ENCODE peak calls at places on chromosomes 1 and 21, in eight cellular contexts. Y is A673, E is adrenal gland, K is fibroblast of lung, O is cardiac muscle cell, M is neural progenitor cell, C is hepatocyte, A is PC-3. V is an unnamed sample. For H3K27me3, the result is how much of the 10 kb centered on the place peaks cover.

GRCh38 chr1:112541299-112541698 is 32.5 kb downstream of the WNT2B start:
- DNase-seq in Y (no peak), E (no peak), K (no peak), O (no peak), M (no peak), C (no peak), A (no peak), V (no peak)

GRCh38 chr1:96973605-96974004 is 252.0 kb downstream of the PTBP2 start:
- DNase-seq in Y (peak), E (no peak), K (peak), O (peak), M (no peak), C (no peak), A (peak), V (peak)

GRCh38 chr1:212640223-212640885 is 31.8 kb downstream of the ATF3 start:
- DNase-seq in Y (no peak), E (no peak), K (no peak), O (no peak), M (no peak), C (no peak), A (no peak), V (no peak)

GRCh38 chr1:242523282-242523967 is 1.1 kb downstream of the PLD5 start:
- DNase-seq in Y (no peak), E (no peak), K (no peak), O (no peak), M (peak), C (no peak), A (no peak), V (no peak)

GRCh38 chr1:27428316-27429028 is 36.0 kb downstream of the GPR3 start:
- DNase-seq in Y (no peak), E (no peak), K (no peak), O (peak), M (no peak), C (peak), A (no peak), V (no peak)

GRCh38 chr1:153616144-153616884 is at the start of gene S100A14:
- DNase-seq in Y (no peak), E (no peak), K (no peak), O (no peak), M (no peak), C (peak), A (peak), V (peak)

GRCh38 chr1:47697616-47698335 is 259.9 kb downstream of the FOXD2 start:
- DNase-seq in Y (no peak), E (no peak), K (no peak), O (no peak), M (no peak), C (peak), A (no peak), V (no peak)

GRCh38 chr21:33029975-33030461 is 4.3 kb downstream of the OLIG2 start:
- DNase-seq in Y (no peak), E (no peak), K (no peak), O (no peak), M (no peak), C (no peak), A (no peak), V (no peak)

GRCh38 chr1:76336951-76337371 is 262.4 kb downstream of the ST6GALNAC3 start:
- DNase-seq in Y (peak), E (peak), K (peak), O (peak), M (peak), C (peak), A (no peak), V (no peak)

GRCh38 chr21:45538381-45539045 is 3.7 kb downstream of the SLC19A1 start:
- DNase-seq in Y (no peak), E (no peak), K (no peak), O (no peak), M (no peak), C (no peak), A (no peak), V (no peak)

GRCh38 chr1:246067432-246068021 is 439.6 kb downstream of the SMYD3 start:
- DNase-seq in Y (no peak), E (no peak), K (peak), O (peak), M (no peak), C (no peak), A (no peak), V (no peak)

GRCh38 chr1:207863893-207864535 is 46.9 kb downstream of the CD34 start:
- DNase-seq in Y (no peak), E (no peak), K (no peak), O (no peak), M (no peak), C (no peak), A (no peak), V (no peak)

DNA sequence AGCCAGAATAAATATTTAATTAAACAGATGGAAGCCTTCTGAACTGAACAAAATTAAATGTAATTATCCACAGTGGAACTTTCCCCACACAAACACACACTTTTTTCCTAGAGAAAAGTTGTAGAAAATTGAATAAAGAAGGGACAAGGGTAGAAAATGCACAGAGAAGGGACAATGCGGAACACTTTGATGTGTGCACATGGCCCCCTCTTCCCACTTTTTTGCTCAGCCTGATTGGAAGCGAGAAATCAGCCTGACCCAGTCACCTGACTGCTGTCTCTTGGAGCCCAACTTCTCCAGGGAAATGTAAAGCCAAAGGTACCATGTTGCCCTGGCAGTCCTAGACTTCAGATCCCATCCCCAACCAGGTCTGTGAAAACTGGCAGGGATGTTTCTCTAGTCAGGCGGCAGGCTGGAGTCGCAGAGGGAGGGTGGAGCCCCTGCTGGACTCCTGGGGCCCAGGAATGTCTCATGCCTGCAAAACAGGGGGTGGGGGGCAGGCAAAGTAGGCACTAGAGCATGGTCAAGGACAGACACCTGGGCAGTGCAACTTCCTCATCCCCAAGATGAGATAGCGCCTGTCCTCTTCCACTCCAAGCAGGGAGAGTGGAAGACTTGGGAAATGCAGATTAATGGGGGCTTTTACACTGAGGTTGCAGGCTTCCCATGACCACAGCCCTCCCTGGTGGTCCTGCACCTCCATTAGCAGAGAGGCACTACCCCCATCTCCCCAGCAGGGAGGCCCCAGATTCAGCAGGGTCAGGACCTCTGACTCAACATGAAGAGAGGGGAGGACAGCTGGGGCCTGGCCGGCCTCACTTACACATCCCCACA is 2.8 kb downstream of the CERS2 start:
- DNase-seq in Y (no peak), E (peak), K (no peak), O (no peak), M (peak), C (peak), A (no peak), V (no peak)
- H3K4me3 ChIP-seq in Y (peak), E (no peak), K (peak), O (peak), M (peak), C (peak), A (peak), V (no peak)

GRCh38 chr1:209064850-209065249 is 518.7 kb upstream of the CAMK1G start:
- DNase-seq in Y (no peak), E (no peak), K (no peak), O (no peak), M (peak), C (no peak), A (no peak), V (no peak)

GRCh38 chr1:209062081-209062480 is 521.4 kb upstream of the CAMK1G start:
- DNase-seq in Y (no peak), E (no peak), K (no peak), O (no peak), M (peak), C (no peak), A (no peak), V (no peak)

GRCh38 chr1:209063816-209064664 is 519.5 kb upstream of the CAMK1G start:
- DNase-seq in Y (no peak), E (no peak), K (no peak), O (no peak), M (no peak), C (no peak), A (no peak), V (no peak)

GRCh38 chr1:209062863-209063262 is 520.7 kb upstream of the CAMK1G start:
- DNase-seq in Y (no peak), E (no peak), K (no peak), O (no peak), M (no peak), C (no peak), A (no peak), V (no peak)

DNA sequence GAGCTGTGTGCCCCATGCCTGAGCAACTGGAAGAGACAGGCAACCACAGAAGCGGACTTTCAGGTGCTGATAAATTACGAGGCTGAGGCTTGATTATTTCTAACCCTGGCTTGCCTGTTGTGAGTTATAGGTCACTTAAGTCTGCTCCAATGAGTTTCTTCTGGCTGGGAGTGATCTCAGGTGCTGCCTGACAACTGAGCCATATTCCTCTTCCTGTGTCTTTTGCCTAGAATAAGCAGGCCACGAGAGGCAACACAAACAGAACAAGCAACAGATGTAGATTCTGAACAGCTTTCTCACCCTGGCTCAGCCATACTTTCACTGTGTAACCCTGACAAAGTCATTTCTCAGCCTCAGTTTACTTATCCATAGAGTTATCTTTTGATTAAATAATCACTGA is 518.2 kb upstream of the CAMK1G start:
- DNase-seq in Y (no peak), E (no peak), K (no peak), O (no peak), M (no peak), C (no peak), A (no peak), V (no peak)
- TF ChIP-seq CTCF in Y (no peak), E (no peak), K (no peak), O (no peak), M (no peak), C (no peak), A (no peak), V (no peak)

DNA sequence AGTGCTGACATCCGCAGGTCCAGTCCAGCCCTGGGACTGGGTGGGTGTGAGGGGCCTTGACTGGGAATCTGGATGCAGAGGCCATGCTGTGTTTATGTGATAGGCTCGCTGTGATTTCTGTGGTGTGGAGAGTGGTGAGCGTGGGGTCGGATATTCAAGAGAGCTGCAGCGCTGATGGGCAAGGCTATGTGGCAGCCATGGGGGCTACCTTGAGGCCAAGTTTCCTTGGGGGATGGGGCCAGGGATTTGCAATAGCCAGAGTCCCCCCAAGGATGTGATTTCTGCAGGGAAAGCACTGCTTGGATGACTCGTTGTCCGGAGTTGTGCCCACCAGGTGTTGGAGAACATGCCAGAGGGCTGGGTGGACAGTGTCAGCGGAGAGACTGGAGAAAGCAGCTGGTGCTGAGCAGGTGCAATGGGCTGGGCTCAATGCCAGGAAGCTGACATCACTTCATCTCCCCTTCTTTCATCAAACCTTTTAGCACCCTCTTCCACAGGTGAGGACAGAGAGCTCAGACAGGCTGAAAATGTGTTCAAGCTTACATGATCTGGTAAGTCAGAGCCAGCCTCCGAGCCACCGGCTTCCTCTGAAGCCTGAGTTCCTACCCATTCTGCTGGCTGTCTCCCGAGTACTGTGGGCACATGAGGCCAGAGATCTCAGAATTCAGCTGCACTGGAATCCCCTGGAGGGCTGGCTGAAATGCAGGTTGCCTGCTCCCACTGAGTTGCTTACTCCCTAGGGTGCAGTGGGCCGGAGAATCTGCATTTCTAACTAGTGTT is 132.9 kb downstream of the RHOU start:
- DNase-seq in Y (no peak), E (no peak), K (no peak), O (no peak), M (no peak), C (no peak), A (no peak), V (no peak)
- H3K27me3 ChIP-seq in Y (under half), E (under half), K (under half), O (under half), M (under half), C (under half), A (half or more), V (under half)

GRCh38 chr1:179002552-179003345 is 22.9 kb upstream of the FAM20B start:
- DNase-seq in Y (peak), E (peak), K (peak), O (peak), M (peak), C (peak), A (peak), V (peak)
- H3K4me3 ChIP-seq in Y (no peak), E (no peak), K (no peak), O (no peak), M (no peak), C (no peak), A (peak), V (no peak)

DNA sequence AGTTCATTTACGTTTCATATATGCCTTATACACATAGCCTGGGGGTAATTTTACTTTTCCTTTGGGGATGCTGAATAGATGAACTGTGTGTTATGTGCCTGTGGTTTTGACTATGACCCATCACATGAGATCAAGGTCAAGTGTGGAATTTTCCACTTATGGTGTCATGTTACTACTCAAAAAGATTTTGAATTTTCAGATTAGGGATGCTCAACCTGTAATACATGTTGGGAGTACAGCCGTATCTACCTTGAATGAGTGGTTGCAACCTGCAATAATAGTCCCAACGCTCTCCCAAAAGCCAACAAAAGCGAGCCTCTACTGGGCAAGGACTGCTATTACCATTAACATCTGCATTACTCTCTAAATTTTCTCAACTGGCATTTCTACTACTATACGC is 68.5 kb upstream of the SDC3 start:
- DNase-seq in Y (peak), E (no peak), K (peak), O (no peak), M (no peak), C (no peak), A (peak), V (peak)
- TF ChIP-seq CTCF in Y (peak), E (no peak), K (peak), O (peak), M (peak), C (no peak), A (no peak), V (peak)